ENCODE peak calls at places on chromosomes 11 and 22, in six cellular contexts. One of them, this sample, is unnamed. For H3K9me3, the result is how much of the 10 kb centered on the place peaks cover.

GRCh38 chr11:117217141-117217609 is 14.7 kb downstream of the PCSK7 start:
- DNase-seq in neuronal stem cell: no peak
- DNase-seq in suprapubic skin: no peak
- DNase-seq in left ventricle myocardium inferior: no peak
- DNase-seq in heart left ventricle: no peak
- DNase-seq in breast epithelium: peak
- DNase-seq in this sample: peak

GRCh38 chr11:43947003-43947500 is 4.6 kb downstream of the C11orf96 start:
- DNase-seq in neuronal stem cell: no peak
- DNase-seq in suprapubic skin: no peak
- DNase-seq in left ventricle myocardium inferior: no peak
- DNase-seq in heart left ventricle: no peak
- DNase-seq in breast epithelium: no peak
- DNase-seq in this sample: peak

GRCh38 chr22:19892925-19893324 is 38.3 kb upstream of the GNB1L start:
- DNase-seq in neuronal stem cell: no peak
- DNase-seq in suprapubic skin: no peak
- DNase-seq in left ventricle myocardium inferior: no peak
- DNase-seq in heart left ventricle: no peak
- DNase-seq in breast epithelium: no peak
- DNase-seq in this sample: no peak

GRCh38 chr11:7621090-7621489 is 52.2 kb downstream of the CYB5R2 start:
- DNase-seq in neuronal stem cell: no peak
- DNase-seq in suprapubic skin: no peak
- DNase-seq in left ventricle myocardium inferior: no peak
- DNase-seq in heart left ventricle: no peak
- DNase-seq in breast epithelium: no peak
- DNase-seq in this sample: no peak

GRCh38 chr11:95456704-95457491 is 225.9 kb upstream of the SESN3 start:
- DNase-seq in neuronal stem cell: no peak
- DNase-seq in suprapubic skin: no peak
- DNase-seq in left ventricle myocardium inferior: no peak
- DNase-seq in heart left ventricle: no peak
- DNase-seq in breast epithelium: no peak
- DNase-seq in this sample: no peak

GRCh38 chr11:120001161-120002135 is 136.5 kb downstream of the TRIM29 start:
- DNase-seq in neuronal stem cell: no peak
- DNase-seq in suprapubic skin: no peak
- DNase-seq in left ventricle myocardium inferior: no peak
- DNase-seq in heart left ventricle: no peak
- DNase-seq in breast epithelium: no peak
- DNase-seq in this sample: no peak

GRCh38 chr22:42610211-42610610 is 4.5 kb downstream of the POLDIP3 start:
- DNase-seq in neuronal stem cell: no peak
- DNase-seq in suprapubic skin: no peak
- DNase-seq in left ventricle myocardium inferior: no peak
- DNase-seq in heart left ventricle: no peak
- DNase-seq in breast epithelium: no peak
- DNase-seq in this sample: no peak

GRCh38 chr11:69157156-69157821 is 1.6 kb downstream of the SMIM38 start:
- DNase-seq in neuronal stem cell: peak
- DNase-seq in suprapubic skin: no peak
- DNase-seq in left ventricle myocardium inferior: peak
- DNase-seq in heart left ventricle: peak
- DNase-seq in breast epithelium: peak
- DNase-seq in this sample: peak

GRCh38 chr11:529740-530411 is 5.5 kb downstream of the HRAS start:
- DNase-seq in neuronal stem cell: no peak
- DNase-seq in suprapubic skin: peak
- DNase-seq in left ventricle myocardium inferior: no peak
- DNase-seq in heart left ventricle: no peak
- DNase-seq in breast epithelium: no peak
- DNase-seq in this sample: no peak

GRCh38 chr11:69483170-69483569 is 1.7 kb downstream of the LINC01488 start:
- DNase-seq in neuronal stem cell: no peak
- DNase-seq in suprapubic skin: no peak
- DNase-seq in left ventricle myocardium inferior: no peak
- DNase-seq in heart left ventricle: no peak
- DNase-seq in breast epithelium: no peak
- DNase-seq in this sample: no peak

GRCh38 chr22:24585927-24586546 is 6.8 kb downstream of the LRRC75B start:
- DNase-seq in neuronal stem cell: no peak
- DNase-seq in suprapubic skin: no peak
- DNase-seq in left ventricle myocardium inferior: no peak
- DNase-seq in heart left ventricle: no peak
- DNase-seq in breast epithelium: no peak
- DNase-seq in this sample: no peak

GRCh38 chr22:24583972-24584790 is 8.7 kb downstream of the LRRC75B start:
- DNase-seq in neuronal stem cell: no peak
- DNase-seq in suprapubic skin: no peak
- DNase-seq in left ventricle myocardium inferior: no peak
- DNase-seq in heart left ventricle: no peak
- DNase-seq in breast epithelium: no peak
- DNase-seq in this sample: no peak

GRCh38 chr22:24583221-24583971 is 9.5 kb downstream of the LRRC75B start:
- DNase-seq in neuronal stem cell: no peak
- DNase-seq in suprapubic skin: no peak
- DNase-seq in left ventricle myocardium inferior: no peak
- DNase-seq in heart left ventricle: no peak
- DNase-seq in breast epithelium: no peak
- DNase-seq in this sample: peak

GRCh38 chr22:24585461-24585860 is 7.4 kb downstream of the LRRC75B start:
- DNase-seq in neuronal stem cell: no peak
- DNase-seq in suprapubic skin: no peak
- DNase-seq in left ventricle myocardium inferior: no peak
- DNase-seq in heart left ventricle: no peak
- DNase-seq in breast epithelium: no peak
- DNase-seq in this sample: no peak

DNA sequence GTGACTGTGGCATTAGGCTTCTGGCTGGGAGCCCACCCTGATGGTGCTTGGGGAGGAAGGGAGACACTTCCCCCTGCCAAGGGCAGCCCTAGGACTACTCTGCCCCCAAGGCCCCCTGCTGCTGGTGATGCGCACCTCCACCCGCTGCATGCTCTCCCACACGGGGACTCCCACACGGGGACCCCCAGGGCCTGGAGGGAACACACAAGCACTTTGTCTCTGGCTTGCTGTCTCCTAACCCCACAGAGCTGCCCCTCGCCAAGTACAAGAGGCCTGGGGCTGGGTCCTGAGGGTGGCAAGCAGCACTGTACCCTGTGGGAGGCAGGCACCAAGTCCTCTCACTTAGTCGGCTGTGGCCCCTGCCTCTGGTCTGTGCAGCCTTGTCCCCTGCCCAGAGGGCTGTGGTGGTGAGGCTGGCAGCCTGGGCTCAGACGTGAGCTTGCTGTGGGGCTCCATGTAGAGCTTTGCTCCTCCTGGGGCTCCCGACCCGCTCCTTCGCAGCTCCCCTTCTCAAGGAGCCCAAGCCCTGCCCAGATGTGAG is 7.9 kb downstream of the LRRC75B start:
- DNase-seq in neuronal stem cell: no peak
- DNase-seq in suprapubic skin: no peak
- DNase-seq in left ventricle myocardium inferior: no peak
- DNase-seq in heart left ventricle: no peak
- DNase-seq in breast epithelium: no peak
- DNase-seq in this sample: peak
- H3K27ac ChIP-seq in neuronal stem cell: no peak
- H3K27ac ChIP-seq in suprapubic skin: no peak
- H3K27ac ChIP-seq in left ventricle myocardium inferior: no peak
- H3K27ac ChIP-seq in heart left ventricle: no peak
- H3K27ac ChIP-seq in breast epithelium: no peak
- H3K27ac ChIP-seq in this sample: no peak

DNA sequence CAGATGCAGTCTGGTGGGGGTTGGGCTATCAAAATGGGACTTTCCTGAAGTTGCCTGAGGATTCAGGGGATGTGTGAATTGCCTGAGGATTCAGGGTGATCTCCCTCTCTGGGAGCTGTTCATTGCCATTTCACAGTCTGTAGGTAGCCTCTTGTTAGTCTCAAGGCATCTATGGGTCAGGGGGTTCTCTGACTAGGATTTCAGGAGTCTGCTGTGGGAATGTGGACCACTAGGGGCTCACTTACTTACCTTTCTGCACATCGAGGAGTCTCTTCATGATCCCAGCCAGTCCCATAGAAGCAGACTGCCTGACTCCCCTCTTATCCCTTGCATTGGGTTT is 54.0 kb downstream of the KCNQ1OT1 start:
- DNase-seq in neuronal stem cell: no peak
- DNase-seq in suprapubic skin: no peak
- DNase-seq in left ventricle myocardium inferior: no peak
- DNase-seq in heart left ventricle: no peak
- DNase-seq in breast epithelium: no peak
- DNase-seq in this sample: no peak
- H3K9me3 ChIP-seq in neuronal stem cell: under half
- H3K9me3 ChIP-seq in suprapubic skin: under half
- H3K9me3 ChIP-seq in left ventricle myocardium inferior: half or more
- H3K9me3 ChIP-seq in heart left ventricle: half or more
- H3K9me3 ChIP-seq in breast epithelium: half or more
- H3K9me3 ChIP-seq in this sample: under half

GRCh38 chr11:114092953-114093352 is 33.4 kb downstream of the ZBTB16 start:
- DNase-seq in neuronal stem cell: no peak
- DNase-seq in suprapubic skin: no peak
- DNase-seq in left ventricle myocardium inferior: no peak
- DNase-seq in heart left ventricle: no peak
- DNase-seq in breast epithelium: no peak
- DNase-seq in this sample: no peak

GRCh38 chr11:114092478-114092877 is 33.0 kb downstream of the ZBTB16 start:
- DNase-seq in neuronal stem cell: no peak
- DNase-seq in suprapubic skin: no peak
- DNase-seq in left ventricle myocardium inferior: no peak
- DNase-seq in heart left ventricle: no peak
- DNase-seq in breast epithelium: no peak
- DNase-seq in this sample: no peak

GRCh38 chr11:114095899-114096298 is 36.4 kb downstream of the ZBTB16 start:
- DNase-seq in neuronal stem cell: no peak
- DNase-seq in suprapubic skin: no peak
- DNase-seq in left ventricle myocardium inferior: no peak
- DNase-seq in heart left ventricle: no peak
- DNase-seq in breast epithelium: no peak
- DNase-seq in this sample: no peak

GRCh38 chr11:114091791-114092397 is 32.4 kb downstream of the ZBTB16 start:
- DNase-seq in neuronal stem cell: peak
- DNase-seq in suprapubic skin: no peak
- DNase-seq in left ventricle myocardium inferior: no peak
- DNase-seq in heart left ventricle: no peak
- DNase-seq in breast epithelium: no peak
- DNase-seq in this sample: no peak

GRCh38 chr11:114094516-114094915 is 35.0 kb downstream of the ZBTB16 start:
- DNase-seq in neuronal stem cell: no peak
- DNase-seq in suprapubic skin: no peak
- DNase-seq in left ventricle myocardium inferior: no peak
- DNase-seq in heart left ventricle: no peak
- DNase-seq in breast epithelium: no peak
- DNase-seq in this sample: no peak
- H3K27ac ChIP-seq in neuronal stem cell: no peak
- H3K27ac ChIP-seq in suprapubic skin: no peak
- H3K27ac ChIP-seq in left ventricle myocardium inferior: no peak
- H3K27ac ChIP-seq in heart left ventricle: peak
- H3K27ac ChIP-seq in breast epithelium: no peak
- H3K27ac ChIP-seq in this sample: peak

DNA sequence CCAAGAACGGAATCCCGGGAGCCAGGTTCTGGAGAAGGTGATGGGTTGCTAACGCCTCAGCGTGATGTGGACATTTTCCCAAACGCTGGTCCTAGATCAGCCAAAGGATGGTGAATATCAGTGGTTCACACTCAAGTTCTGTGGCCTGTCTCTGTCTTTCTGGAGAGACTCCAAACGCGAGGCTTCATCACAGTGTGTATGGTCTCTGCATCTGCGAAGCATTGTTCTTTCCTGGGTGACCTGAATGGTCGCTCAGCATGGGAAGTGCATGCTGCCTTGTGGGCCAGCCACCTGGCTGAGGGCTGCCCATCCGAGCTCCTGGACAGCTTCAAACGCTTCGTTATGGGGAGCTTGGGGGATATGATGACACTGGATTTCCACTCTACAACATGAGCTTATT is 810.0 kb downstream of the TBC1D22A start:
- DNase-seq in neuronal stem cell: no peak
- DNase-seq in suprapubic skin: peak
- DNase-seq in left ventricle myocardium inferior: no peak
- DNase-seq in heart left ventricle: peak
- DNase-seq in breast epithelium: no peak
- DNase-seq in this sample: no peak
- H3K9me3 ChIP-seq in neuronal stem cell: under half
- H3K9me3 ChIP-seq in suprapubic skin: under half
- H3K9me3 ChIP-seq in left ventricle myocardium inferior: under half
- H3K9me3 ChIP-seq in heart left ventricle: under half
- H3K9me3 ChIP-seq in breast epithelium: under half
- H3K9me3 ChIP-seq in this sample: under half

GRCh38 chr11:105137286-105137685 is 2.3 kb downstream of the CARD18 start:
- DNase-seq in neuronal stem cell: no peak
- DNase-seq in suprapubic skin: no peak
- DNase-seq in left ventricle myocardium inferior: no peak
- DNase-seq in heart left ventricle: no peak
- DNase-seq in breast epithelium: no peak
- DNase-seq in this sample: no peak

GRCh38 chr11:105130189-105130813 is 9.3 kb downstream of the CARD18 start:
- DNase-seq in neuronal stem cell: no peak
- DNase-seq in suprapubic skin: no peak
- DNase-seq in left ventricle myocardium inferior: no peak
- DNase-seq in heart left ventricle: no peak
- DNase-seq in breast epithelium: no peak
- DNase-seq in this sample: no peak

GRCh38 chr11:105135873-105136272 is 3.7 kb downstream of the CARD18 start:
- DNase-seq in neuronal stem cell: no peak
- DNase-seq in suprapubic skin: no peak
- DNase-seq in left ventricle myocardium inferior: no peak
- DNase-seq in heart left ventricle: no peak
- DNase-seq in breast epithelium: no peak
- DNase-seq in this sample: no peak

DNA sequence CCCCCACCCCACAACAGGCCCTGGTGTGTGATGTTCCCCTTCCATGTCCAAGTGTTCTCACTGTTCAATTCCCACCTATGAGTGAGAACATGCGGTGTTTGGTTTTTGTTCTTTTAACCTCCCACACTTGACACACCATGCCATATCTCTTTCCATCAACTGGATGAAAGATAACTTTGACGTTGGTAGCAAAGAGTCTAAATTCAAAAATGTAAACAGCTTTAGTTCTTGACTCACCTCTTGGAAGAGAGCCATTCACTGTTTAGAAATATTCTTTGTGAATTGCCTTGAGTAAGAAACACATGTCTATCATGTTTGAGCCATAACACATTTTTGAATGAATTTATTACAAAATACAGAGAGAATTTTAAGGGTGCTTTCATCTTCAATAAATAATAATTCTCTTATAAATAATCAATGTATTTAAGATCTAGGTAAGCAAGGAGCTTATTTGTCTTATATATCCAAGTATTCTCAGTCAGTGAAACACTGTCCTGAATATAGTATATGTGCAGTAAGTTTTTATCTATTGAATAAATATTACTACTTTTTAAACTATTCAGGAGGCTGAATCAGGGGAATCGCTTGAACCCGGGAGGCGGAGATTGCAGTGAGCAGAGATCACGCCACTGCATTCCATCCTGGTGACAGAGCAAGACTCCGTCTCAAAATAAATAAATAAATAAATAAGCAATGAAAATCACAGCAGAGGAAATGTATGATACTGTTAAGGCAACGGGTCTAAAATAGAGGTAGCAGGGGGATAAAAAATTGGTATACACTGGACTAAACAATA is 6.7 kb downstream of the CARD18 start:
- DNase-seq in neuronal stem cell: no peak
- DNase-seq in suprapubic skin: no peak
- DNase-seq in left ventricle myocardium inferior: no peak
- DNase-seq in heart left ventricle: no peak
- DNase-seq in breast epithelium: no peak
- DNase-seq in this sample: no peak
- H3K27ac ChIP-seq in neuronal stem cell: no peak
- H3K27ac ChIP-seq in suprapubic skin: no peak
- H3K27ac ChIP-seq in left ventricle myocardium inferior: no peak
- H3K27ac ChIP-seq in heart left ventricle: no peak
- H3K27ac ChIP-seq in breast epithelium: no peak
- H3K27ac ChIP-seq in this sample: no peak

GRCh38 chr22:48348855-48349254 is 1478.8 kb downstream of the BRD1 start:
- DNase-seq in neuronal stem cell: no peak
- DNase-seq in suprapubic skin: no peak
- DNase-seq in left ventricle myocardium inferior: no peak
- DNase-seq in heart left ventricle: no peak
- DNase-seq in breast epithelium: no peak
- DNase-seq in this sample: no peak
- H3K9me3 ChIP-seq in neuronal stem cell: under half
- H3K9me3 ChIP-seq in suprapubic skin: under half
- H3K9me3 ChIP-seq in left ventricle myocardium inferior: under half
- H3K9me3 ChIP-seq in heart left ventricle: under half
- H3K9me3 ChIP-seq in breast epithelium: under half
- H3K9me3 ChIP-seq in this sample: under half

This sample was measured in aorta.